ENCODE peak calls at places on chromosomes 2 and 18, in five cellular contexts. X is hypothalamus; W is glutamatergic neuron; Z is frontal cortex; D is activated gamma-delta T cell treated with anti-CD3 and anti-CD28 coated beads, Interleukin-2, amount 50 U/mL, for 16 hours. L is an unnamed sample.

GRCh38 chr2:216023055-216023648 is 9.8 kb upstream of the MREG start:
- DNase-seq in D (peak), X (peak), Z (peak), W (peak), L (no peak)

GRCh38 chr18:50880108-50880465 is 1.2 kb downstream of the ME2 start:
- DNase-seq in D (no peak), W (no peak), X (no peak), Z (no peak), L (no peak)

GRCh38 chr2:9800975-9801723 is 42.1 kb upstream of the TAF1B start:
- DNase-seq in X (no peak), Z (no peak), W (no peak), D (peak), L (no peak)

GRCh38 chr2:174158003-174158402 is 90.3 kb downstream of the OLA1 start:
- DNase-seq in X (no peak), D (no peak), Z (peak), W (peak), L (no peak)

GRCh38 chr18:79522451-79523220 is 126.9 kb downstream of the NFATC1 start:
- DNase-seq in D (peak), X (no peak), Z (no peak), W (no peak), L (no peak)

GRCh38 chr18:59742325-59743111 is 45.3 kb upstream of the CCBE1 start:
- DNase-seq in W (no peak), D (no peak), X (no peak), Z (no peak), L (no peak)

GRCh38 chr2:27306136-27306535 is 2.1 kb downstream of the UCN start:
- DNase-seq in D (no peak), W (no peak), Z (no peak), X (no peak), L (no peak)

GRCh38 chr2:196234672-196235071 is 63.3 kb upstream of the STK17B start:
- DNase-seq in D (peak), W (no peak), X (no peak), Z (no peak), L (no peak)

GRCh38 chr2:137964859-137965459 is 686 bp downstream of the HNMT start:
- DNase-seq in W (no peak), Z (no peak), X (no peak), D (no peak), L (no peak)

GRCh38 chr2:223010641-223011040 is 41.3 kb upstream of the KCNE4 start:
- DNase-seq in D (no peak), Z (no peak), X (no peak), W (no peak), L (peak)

GRCh38 chr2:236021497-236022057 is 146.6 kb downstream of the GBX2 start:
- DNase-seq in D (no peak), Z (no peak), W (no peak), X (no peak), L (peak)

GRCh38 chr2:16462965-16463364 is 202.7 kb downstream of the CYRIA start:
- DNase-seq in W (no peak), X (no peak), D (no peak), Z (no peak), L (no peak)

GRCh38 chr2:105744909-105745853 is at the start of gene NCK2:
- DNase-seq in W (peak), Z (peak), X (peak), D (no peak), L (no peak)

GRCh38 chr2:231525248-231526163 is 4.7 kb downstream of the NMUR1 start:
- DNase-seq in D (no peak), X (no peak), Z (no peak), W (no peak), L (no peak)

GRCh38 chr2:27496357-27497287 is at the start of gene GCKR:
- DNase-seq in X (no peak), Z (no peak), D (no peak), W (no peak), L (no peak)

GRCh38 chr2:30272761-30273573 is 41.6 kb downstream of the LBH start:
- DNase-seq in W (no peak), Z (no peak), D (no peak), X (no peak), L (peak)

GRCh38 chr2:102618452-102619413 is 620 bp upstream of the SLC9A2 start:
- DNase-seq in X (peak), Z (peak), W (peak), D (no peak), L (no peak)

GRCh38 chr2:196601430-196602306 is 37.8 kb upstream of the CCDC150 start:
- DNase-seq in X (no peak), D (no peak), W (peak), Z (no peak), L (peak)

GRCh38 chr2:71483246-71483645 is 29.9 kb downstream of the DYSF start:
- DNase-seq in Z (no peak), D (no peak), X (no peak), W (no peak), L (no peak)

GRCh38 chr18:49021433-49022129 is 70.8 kb upstream of the SMAD7 start:
- DNase-seq in W (no peak), X (no peak), Z (no peak), D (no peak), L (no peak)

GRCh38 chr18:47800192-47800591 is 130.3 kb downstream of the SMAD2 start:
- DNase-seq in X (no peak), D (no peak), Z (no peak), W (no peak), L (no peak)

GRCh38 chr2:54855434-54855833 is 132.0 kb downstream of the EML6 start:
- DNase-seq in W (no peak), X (no peak), D (no peak), Z (no peak), L (peak)

GRCh38 chr2:192675640-192676039 is 480.9 kb upstream of the TMEFF2 start:
- DNase-seq in X (no peak), W (no peak), Z (no peak), D (no peak), L (no peak)

GRCh38 chr2:160909781-160910242 is 250.4 kb upstream of the TANK start:
- DNase-seq in Z (no peak), X (no peak), W (no peak), D (no peak), L (no peak)

GRCh38 chr2:9655441-9656269 is 24.9 kb upstream of the YWHAQ start:
- DNase-seq in W (no peak), D (peak), X (no peak), Z (no peak), L (peak)

GRCh38 chr18:49625021-49625691 is 63.3 kb downstream of the LIPG start:
- DNase-seq in D (no peak), W (no peak), X (no peak), Z (no peak), L (no peak)

GRCh38 chr2:219119422-219120043 is 41.1 kb downstream of the NHEJ1 start:
- DNase-seq in X (peak), D (peak), W (peak), Z (peak), L (no peak)

GRCh38 chr2:48508461-48509124 is 21.4 kb upstream of the STON1 start:
- DNase-seq in X (no peak), W (no peak), Z (no peak), D (no peak), L (peak)

GRCh38 chr2:151575338-151575737 is 158.9 kb downstream of the NEB start:
- DNase-seq in X (no peak), W (no peak), D (no peak), Z (no peak), L (peak)

GRCh38 chr2:238879020-238879419 is 31.1 kb downstream of the TWIST2 start:
- DNase-seq in X (no peak), W (no peak), D (no peak), Z (no peak), L (no peak)

GRCh38 chr18:63604791-63605567 is 17.8 kb downstream of the SERPINB13 start:
- DNase-seq in X (no peak), D (no peak), Z (no peak), W (no peak), L (no peak)

GRCh38 chr2:118881490-118882129 is 34.2 kb upstream of the EN1 start:
- DNase-seq in D (peak), W (peak), Z (no peak), X (no peak), L (no peak)

GRCh38 chr2:38598991-38599295 is 3.8 kb downstream of the HNRNPLL start:
- DNase-seq in Z (no peak), X (no peak), W (no peak), D (no peak), L (no peak)

GRCh38 chr18:74299746-74300145 is 8.0 kb upstream of the CYB5A start:
- DNase-seq in D (no peak), Z (no peak), X (no peak), W (no peak), L (no peak)

GRCh38 chr2:20597868-20598183 is 53.1 kb downstream of the HS1BP3 start:
- DNase-seq in D (no peak), X (no peak), Z (no peak), W (peak), L (no peak)

GRCh38 chr2:229141626-229142025 is 129.5 kb downstream of the PID1 start:
- DNase-seq in D (no peak), W (no peak), Z (no peak), X (no peak), L (peak)

GRCh38 chr2:101855776-101856175 is 136.0 kb upstream of the IL1R2 start:
- DNase-seq in W (no peak), Z (no peak), X (no peak), D (no peak), L (no peak)

GRCh38 chr2:206149330-206149729 is 9.9 kb downstream of the NDUFS1 start:
- DNase-seq in D (no peak), W (no peak), X (no peak), Z (no peak), L (no peak)

GRCh38 chr2:165793161-165793778 is 777 bp downstream of the GALNT3 start:
- DNase-seq in X (no peak), D (no peak), Z (peak), W (peak), L (no peak)